ENCODE peak calls at places on chromosomes 16 and 17, in seven cellular contexts. K is GM12878, U is HCT116, V is HepG2, S is SK-N-SH, J is K562, R is H1. B is an unnamed sample.

GRCh38 chr16:19844945-19845641 is 39.6 kb downstream of the GPRC5B start:
- DNase-seq in K (no peak), U (no peak), V (no peak), S (no peak), J (peak; percentile 35), R (no peak), B (no peak)

GRCh38 chr16:65889533-65889966 is 476.9 kb upstream of the CDH5 start:
- DNase-seq in K (no peak), U (no peak), V (no peak), S (no peak), J (no peak), R (no peak), B (peak; percentile 12)

GRCh38 chr17:27888945-27889344 is 4.2 kb downstream of the LYRM9 start:
- DNase-seq in K (no peak), U (no peak), V (peak; percentile 69), S (no peak), J (no peak), R (peak; percentile 55), B (peak; percentile 47)

GRCh38 chr17:18921912-18922451 is 30.0 kb upstream of the SLC5A10 start:
- DNase-seq in K (peak; percentile 90), U (no peak), V (no peak), S (no peak), J (no peak), R (no peak), B (no peak)

GRCh38 chr16:9661336-9661735 is 520.9 kb downstream of the GRIN2A start:
- DNase-seq in K (no peak), U (no peak), V (no peak), S (peak; percentile 3), J (no peak), R (no peak), B (no peak)

GRCh38 chr16:84308120-84308519 is 13.4 kb downstream of the WFDC1 start:
- DNase-seq in K (no peak), U (peak; percentile 63), V (peak; percentile 40), S (peak; percentile 83), J (peak; percentile 52), R (peak; percentile 86), B (peak; percentile 42)

GRCh38 chr16:35365675-35366074 is 1906.3 kb downstream of the TP53TG3F start:
- DNase-seq in K (no peak), U (no peak), V (no peak), S (no peak), J (no peak), R (no peak), B (no peak)

GRCh38 chr17:72467841-72468653 is 347.2 kb downstream of the SOX9 start:
- DNase-seq in K (no peak), U (no peak), V (no peak), S (no peak), J (no peak), R (no peak), B (no peak)

GRCh38 chr17:82077617-82078358 is 12.2 kb upstream of the DUS1L start:
- DNase-seq in K (no peak), U (no peak), V (no peak), S (no peak), J (no peak), R (no peak), B (no peak)
- TF ChIP-seq JUND in K (no peak), U (no peak), V (no peak), S (no peak), J (no peak), R (no peak), B (no peak)

DNA sequence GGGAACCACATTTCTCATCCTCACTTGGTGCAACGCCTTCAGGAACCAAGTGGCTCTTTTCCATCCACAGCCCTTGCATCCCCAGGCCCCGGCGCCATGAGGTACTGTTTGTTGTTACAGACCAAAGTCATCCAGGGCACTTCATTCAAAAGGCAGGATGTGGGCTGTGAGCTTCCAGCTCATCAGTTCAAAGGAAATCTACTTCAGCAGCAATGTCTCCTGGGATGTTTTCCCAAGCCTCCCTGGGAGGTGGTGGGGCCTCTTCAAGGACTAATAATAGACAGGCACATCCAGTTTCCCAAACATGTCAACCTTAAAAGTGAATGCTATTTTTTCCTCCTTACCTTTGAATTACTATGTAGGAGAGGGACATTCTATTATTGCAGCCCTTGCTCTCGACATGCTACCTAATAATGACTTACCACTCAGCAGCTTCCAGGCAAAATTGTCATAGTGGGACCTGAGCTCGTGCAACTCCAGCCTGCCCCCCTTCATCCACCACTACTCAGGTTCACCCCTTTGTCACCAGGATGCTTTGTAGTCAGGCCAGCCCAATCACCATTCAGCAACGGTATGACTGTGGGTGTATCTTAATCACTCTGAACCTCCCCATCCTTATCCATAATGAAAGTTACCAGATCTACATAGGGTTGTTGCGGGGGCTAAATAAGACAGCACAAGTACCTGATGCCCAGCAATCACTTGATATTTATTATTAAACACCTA is 1.7 kb upstream of the PRKCB start:
- DNase-seq in K (no peak), U (no peak), V (no peak), S (no peak), J (no peak), R (no peak), B (no peak)
- TF ChIP-seq JUND in K (no peak), U (no peak), V (no peak), S (no peak), J (no peak), R (no peak), B (no peak)

GRCh38 chr16:74601131-74601871 is 5.6 kb downstream of the GLG1 start:
- DNase-seq in K (no peak), U (no peak), V (no peak), S (peak; percentile 30), J (peak; percentile 39), R (no peak), B (no peak)
- TF ChIP-seq JUND in K (no peak), U (no peak), V (no peak), S (no peak), J (no peak), R (no peak), B (no peak)

GRCh38 chr17:76458580-76459490 is 5.9 kb upstream of the UBE2O start:
- DNase-seq in K (no peak), U (peak; percentile 57), V (peak; percentile 71), S (peak; percentile 79), J (peak; percentile 83), R (peak; percentile 83), B (peak; percentile 83)
- TF ChIP-seq JUND in K (no peak), U (no peak), V (no peak), S (no peak), J (no peak), R (peak; percentile 32), B (no peak)

DNA sequence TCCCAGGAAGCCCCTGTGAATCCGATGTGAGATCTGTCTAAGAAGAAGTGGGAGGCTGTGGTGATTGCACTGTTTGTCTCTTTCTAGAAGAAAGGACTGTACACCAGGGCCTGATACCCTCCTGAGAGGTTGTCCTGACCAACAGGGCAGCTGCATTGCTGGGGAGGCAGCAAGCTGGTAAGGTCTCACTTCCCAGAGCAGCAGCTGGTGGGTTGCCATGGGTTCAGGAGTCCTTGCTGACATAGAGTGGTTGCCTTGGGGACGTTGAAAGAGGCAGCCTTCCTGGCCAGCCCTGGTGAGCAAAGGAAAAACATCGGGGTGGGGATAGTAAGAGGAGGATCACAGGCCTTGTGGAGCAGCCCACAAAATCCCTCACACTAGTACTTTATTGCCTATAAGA is 144.0 kb upstream of the RPL38 start:
- DNase-seq in K (no peak), U (no peak), V (no peak), S (no peak), J (no peak), R (no peak), B (no peak)
- TF ChIP-seq JUND in K (no peak), U (no peak), V (no peak), S (no peak), J (no peak), R (no peak), B (no peak)

GRCh38 chr16:72195609-72196008 is 23.7 kb upstream of the PMFBP1 start:
- DNase-seq in K (no peak), U (no peak), V (no peak), S (peak; percentile 58), J (no peak), R (peak; percentile 59), B (no peak)
- TF ChIP-seq JUND in K (no peak), U (no peak), V (no peak), S (no peak), J (no peak), R (no peak), B (no peak)

GRCh38 chr17:67865438-67865837 is 40.1 kb downstream of the BPTF start:
- DNase-seq in K (no peak), U (no peak), V (no peak), S (no peak), J (no peak), R (no peak), B (no peak)
- TF ChIP-seq JUND in K (no peak), U (no peak), V (no peak), S (no peak), J (no peak), R (no peak), B (no peak)

GRCh38 chr17:81582341-81582740 is 30.2 kb upstream of the FAAP100 start:
- DNase-seq in K (no peak), U (no peak), V (no peak), S (no peak), J (no peak), R (no peak), B (no peak)
- TF ChIP-seq JUND in K (no peak), U (no peak), V (no peak), S (no peak), J (no peak), R (no peak), B (no peak)

GRCh38 chr17:20010099-20010863 is 1.1 kb downstream of the SPECC1 start:
- DNase-seq in K (no peak), U (peak; percentile 54), V (peak; percentile 33), S (peak; percentile 64), J (peak; percentile 59), R (no peak), B (peak; percentile 78)
- TF ChIP-seq JUND in K (no peak), U (no peak), V (no peak), S (no peak), J (no peak), R (no peak), B (no peak)

DNA sequence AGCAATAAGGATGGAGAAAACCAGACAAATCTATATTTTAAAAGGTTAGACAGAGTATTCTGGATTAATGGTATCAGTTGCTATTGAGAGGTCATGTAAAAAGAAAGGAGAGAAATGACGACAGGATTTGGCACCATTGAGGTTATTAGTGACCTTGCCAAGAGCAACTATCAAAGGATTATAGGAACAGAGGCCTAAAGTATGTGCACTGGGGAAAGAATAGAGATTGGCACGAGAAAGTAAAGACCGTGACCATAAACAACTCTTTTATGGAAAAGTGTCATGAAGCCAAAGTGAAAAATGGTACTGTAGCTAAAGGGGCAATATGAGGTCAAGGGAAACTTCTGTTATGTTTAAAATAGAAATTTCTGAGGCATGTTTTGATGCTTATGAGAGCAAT is 115.2 kb upstream of the KIF2B start:
- DNase-seq in K (no peak), U (no peak), V (no peak), S (no peak), J (no peak), R (no peak), B (no peak)
- TF ChIP-seq JUND in K (no peak), U (no peak), V (no peak), S (no peak), J (no peak), R (no peak), B (no peak)